ENCODE peak calls at places on chromosomes 3 and 15, in five cellular contexts. One of them, this sample, is unnamed.

GRCh38 chr15:40011303-40011702 is 27.7 kb downstream of the SRP14 start:
- DNase-seq in NCI-H460: no peak
- DNase-seq in AG09319: no peak
- DNase-seq in ecto neural progenitor cell: no peak
- DNase-seq in activated gamma-delta T cell treated with anti-CD3 and anti-CD28 coated beads, Interleukin-2, amount 50 U/mL, for 16 hours: no peak
- DNase-seq in this sample: no peak

GRCh38 chr15:80985976-80986375 is 3.6 kb downstream of the MESD start:
- DNase-seq in activated gamma-delta T cell treated with anti-CD3 and anti-CD28 coated beads, Interleukin-2, amount 50 U/mL, for 16 hours: no peak
- DNase-seq in AG09319: no peak
- DNase-seq in ecto neural progenitor cell: no peak
- DNase-seq in NCI-H460: no peak
- DNase-seq in this sample: no peak

GRCh38 chr3:113496924-113497323 is 18.0 kb downstream of the SPICE1 start:
- DNase-seq in AG09319: no peak
- DNase-seq in NCI-H460: no peak
- DNase-seq in activated gamma-delta T cell treated with anti-CD3 and anti-CD28 coated beads, Interleukin-2, amount 50 U/mL, for 16 hours: no peak
- DNase-seq in ecto neural progenitor cell: no peak
- DNase-seq in this sample: no peak

GRCh38 chr15:73633991-73634495 is 854 bp upstream of the NPTN start:
- DNase-seq in NCI-H460: peak
- DNase-seq in activated gamma-delta T cell treated with anti-CD3 and anti-CD28 coated beads, Interleukin-2, amount 50 U/mL, for 16 hours: no peak
- DNase-seq in ecto neural progenitor cell: no peak
- DNase-seq in AG09319: peak
- DNase-seq in this sample: no peak

GRCh38 chr3:196528639-196529233 is 13.6 kb upstream of the SMCO1 start:
- DNase-seq in NCI-H460: peak
- DNase-seq in ecto neural progenitor cell: peak
- DNase-seq in activated gamma-delta T cell treated with anti-CD3 and anti-CD28 coated beads, Interleukin-2, amount 50 U/mL, for 16 hours: peak
- DNase-seq in AG09319: no peak
- DNase-seq in this sample: peak

GRCh38 chr3:135235541-135235940 is 440.5 kb downstream of the EPHB1 start:
- DNase-seq in ecto neural progenitor cell: no peak
- DNase-seq in activated gamma-delta T cell treated with anti-CD3 and anti-CD28 coated beads, Interleukin-2, amount 50 U/mL, for 16 hours: no peak
- DNase-seq in AG09319: no peak
- DNase-seq in NCI-H460: no peak
- DNase-seq in this sample: no peak

GRCh38 chr3:126194713-126195305 is 14.4 kb upstream of the ALDH1L1 start:
- DNase-seq in NCI-H460: no peak
- DNase-seq in ecto neural progenitor cell: no peak
- DNase-seq in activated gamma-delta T cell treated with anti-CD3 and anti-CD28 coated beads, Interleukin-2, amount 50 U/mL, for 16 hours: no peak
- DNase-seq in AG09319: no peak
- DNase-seq in this sample: no peak

GRCh38 chr3:13598926-13599886 is 50.3 kb downstream of the FBLN2 start:
- DNase-seq in NCI-H460: no peak
- DNase-seq in AG09319: no peak
- DNase-seq in activated gamma-delta T cell treated with anti-CD3 and anti-CD28 coated beads, Interleukin-2, amount 50 U/mL, for 16 hours: no peak
- DNase-seq in ecto neural progenitor cell: no peak
- DNase-seq in this sample: no peak

GRCh38 chr3:44993471-44994205 is 17.6 kb downstream of the EXOSC7 start:
- DNase-seq in activated gamma-delta T cell treated with anti-CD3 and anti-CD28 coated beads, Interleukin-2, amount 50 U/mL, for 16 hours: no peak
- DNase-seq in NCI-H460: no peak
- DNase-seq in AG09319: peak
- DNase-seq in ecto neural progenitor cell: no peak
- DNase-seq in this sample: no peak

GRCh38 chr3:196082471-196082971 is 631 bp upstream of the TFRC start:
- DNase-seq in ecto neural progenitor cell: no peak
- DNase-seq in activated gamma-delta T cell treated with anti-CD3 and anti-CD28 coated beads, Interleukin-2, amount 50 U/mL, for 16 hours: no peak
- DNase-seq in AG09319: no peak
- DNase-seq in NCI-H460: no peak
- DNase-seq in this sample: no peak

GRCh38 chr15:78242128-78242527 is 7.8 kb upstream of the ACSBG1 start:
- DNase-seq in AG09319: no peak
- DNase-seq in ecto neural progenitor cell: no peak
- DNase-seq in NCI-H460: no peak
- DNase-seq in activated gamma-delta T cell treated with anti-CD3 and anti-CD28 coated beads, Interleukin-2, amount 50 U/mL, for 16 hours: no peak
- DNase-seq in this sample: no peak

GRCh38 chr3:184129012-184129411 is 6.1 kb upstream of the EIF2B5 start:
- DNase-seq in AG09319: no peak
- DNase-seq in NCI-H460: no peak
- DNase-seq in ecto neural progenitor cell: peak
- DNase-seq in activated gamma-delta T cell treated with anti-CD3 and anti-CD28 coated beads, Interleukin-2, amount 50 U/mL, for 16 hours: no peak
- DNase-seq in this sample: no peak

GRCh38 chr3:127216415-127217261 is 23.7 kb downstream of the PRR23E start:
- DNase-seq in AG09319: no peak
- DNase-seq in activated gamma-delta T cell treated with anti-CD3 and anti-CD28 coated beads, Interleukin-2, amount 50 U/mL, for 16 hours: no peak
- DNase-seq in NCI-H460: no peak
- DNase-seq in ecto neural progenitor cell: peak
- DNase-seq in this sample: no peak

GRCh38 chr15:92082217-92082843 is 228.8 kb downstream of the SLCO3A1 start:
- DNase-seq in ecto neural progenitor cell: peak
- DNase-seq in activated gamma-delta T cell treated with anti-CD3 and anti-CD28 coated beads, Interleukin-2, amount 50 U/mL, for 16 hours: no peak
- DNase-seq in NCI-H460: peak
- DNase-seq in AG09319: peak
- DNase-seq in this sample: peak